ENCODE peak calls at places on chromosome 4, in four cellular contexts. I, V, Q and K are unnamed samples.
A peak's percentile ranks its signal among the peaks of the same experiment; 100 is the strongest.

GRCh38 chr4:108045687-108046024 is 56.0 kb downstream of the HADH start:
- DNase-seq in I (no peak), Q (no peak), V (no peak), K (no peak)

GRCh38 chr4:157895205-157895604 is 277.6 kb downstream of the GASK1B start:
- DNase-seq in I (no peak), V (peak; percentile 29), Q (no peak), K (no peak)

GRCh38 chr4:90028460-90028859 is 98.7 kb upstream of the CCSER1 start:
- DNase-seq in Q (no peak), I (no peak), V (no peak), K (no peak)

GRCh38 chr4:103111598-103111997 is 12.0 kb upstream of the BDH2 start:
- DNase-seq in Q (no peak), V (no peak), I (no peak), K (no peak)

GRCh38 chr4:168384437-168385141 is 66.0 kb upstream of the DDX60 start:
- DNase-seq in Q (no peak), I (no peak), V (no peak), K (no peak)

GRCh38 chr4:141637565-141637964 is 1.2 kb downstream of the IL15 start:
- DNase-seq in I (no peak), V (no peak), Q (peak; percentile 37), K (no peak)

GRCh38 chr4:141636771-141637460 is 533 bp downstream of the IL15 start:
- DNase-seq in I (peak; percentile 70), Q (peak; percentile 79), V (peak; percentile 61), K (peak; percentile 28)

GRCh38 chr4:26860922-26861433 is 337 bp downstream of the STIM2 start:
- DNase-seq in V (peak; percentile 57), I (peak; percentile 73), Q (no peak), K (peak; percentile 73)

GRCh38 chr4:157076578-157076947 is 613 bp downstream of the GLRB start:
- DNase-seq in Q (no peak), V (peak; percentile 46), I (peak; percentile 48), K (peak; percentile 10)

GRCh38 chr4:48958582-48958981 is 27.5 kb upstream of the CWH43 start:
- DNase-seq in I (no peak), V (no peak), Q (no peak), K (no peak)

GRCh38 chr4:109872950-109873656 is 25.2 kb downstream of the LRIT3 start:
- DNase-seq in V (no peak), Q (no peak), I (no peak), K (no peak)
- H2BK12ac ChIP-seq in V (no peak overlapping the region), Q (no peak overlapping the region), I (no peak overlapping the region), K (no peak overlapping the region)

DNA sequence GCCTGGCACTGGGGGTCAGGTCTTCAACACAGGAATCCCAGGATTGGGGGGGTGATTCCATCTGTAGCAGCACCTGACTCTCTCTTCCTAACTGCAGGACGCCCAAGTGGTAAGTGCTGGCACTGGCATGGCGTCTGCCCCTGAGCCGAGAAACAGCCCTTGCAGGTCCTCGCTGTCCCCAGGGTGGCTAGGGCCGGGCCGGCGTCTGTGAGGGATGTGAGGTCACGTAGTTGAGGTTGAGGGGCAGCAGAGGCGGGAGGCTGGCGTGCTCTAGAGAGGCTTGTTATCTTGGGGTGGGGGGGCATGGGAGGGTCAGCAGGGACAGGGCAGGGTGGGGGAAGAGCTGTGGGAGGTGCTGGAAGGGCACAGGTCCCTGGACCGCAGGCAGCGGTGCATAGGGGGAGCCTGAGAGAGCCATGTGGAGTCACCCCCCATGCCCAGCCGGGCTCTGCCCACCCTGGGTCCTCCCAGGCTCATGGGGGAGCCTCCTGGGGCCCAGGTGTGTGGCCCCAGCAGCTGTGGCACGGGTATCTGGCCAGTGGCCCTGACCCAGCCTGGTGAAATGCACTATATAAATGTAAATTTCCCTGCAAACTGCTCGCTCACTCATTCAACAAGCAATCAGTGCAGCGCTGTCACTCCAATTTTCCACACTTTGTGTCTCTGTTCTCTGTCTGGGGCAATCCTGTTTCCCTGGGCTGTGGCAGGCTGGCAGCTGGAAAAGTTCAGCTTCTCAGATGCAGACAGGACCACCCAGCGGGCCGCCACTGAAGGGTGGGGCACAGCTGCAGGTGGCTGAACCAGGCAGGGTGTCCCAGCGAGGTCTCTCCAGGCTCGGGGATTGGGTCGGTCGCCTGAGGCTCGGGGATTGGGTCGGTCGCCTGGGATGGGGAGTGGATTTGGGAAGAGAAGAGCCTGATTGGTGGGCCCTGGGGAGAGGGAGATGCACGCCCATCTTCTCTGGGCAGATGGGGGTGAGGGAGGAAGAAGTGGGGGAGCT is 102.2 kb upstream of the NKX1-1 start:
- DNase-seq in I (no peak), Q (no peak), V (no peak), K (no peak)
- H2BK12ac ChIP-seq in I (no peak overlapping the region), Q (no peak overlapping the region), V (no peak overlapping the region), K (no peak overlapping the region)

GRCh38 chr4:16931336-16931735 is 32.9 kb upstream of the LDB2 start:
- DNase-seq in Q (no peak), V (no peak), I (peak; percentile 35), K (no peak)
- H2BK12ac ChIP-seq in Q (no peak overlapping the region), V (no peak overlapping the region), I (peak overlapping the region; percentile 29), K (no peak overlapping the region)

DNA sequence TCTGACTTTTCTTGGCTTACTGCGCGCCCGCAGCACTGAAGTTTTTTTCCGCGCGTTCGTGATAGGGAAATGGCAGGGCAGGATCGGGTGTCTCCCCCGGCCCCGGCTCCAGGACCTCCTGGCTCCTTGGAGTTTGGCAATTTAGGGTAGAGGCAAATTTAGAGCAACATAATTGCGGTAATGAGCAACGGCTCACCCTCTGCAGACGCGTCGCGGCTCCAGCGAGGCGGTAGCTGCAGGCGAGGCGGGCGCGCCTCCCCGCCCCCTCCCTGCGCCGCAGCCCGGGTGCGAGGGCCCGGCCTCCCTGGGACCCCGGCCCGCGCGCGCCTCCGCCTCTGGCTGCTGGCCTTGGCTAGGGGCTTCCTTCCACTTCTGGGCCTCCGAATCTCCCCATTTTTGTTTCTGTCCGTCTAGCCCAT is 6.2 kb downstream of the MSX1 start:
- DNase-seq in I (no peak), Q (no peak), V (no peak), K (no peak)
- H2BK12ac ChIP-seq in I (no peak overlapping the region), Q (no peak overlapping the region), V (no peak overlapping the region), K (no peak overlapping the region)

GRCh38 chr4:105215609-105216313 is 69.1 kb downstream of the TET2 start:
- DNase-seq in V (no peak), I (no peak), Q (no peak), K (no peak)
- H2BK12ac ChIP-seq in V (no peak overlapping the region), I (no peak overlapping the region), Q (no peak overlapping the region), K (no peak overlapping the region)